ENCODE peak calls at places on chromosomes 11 and 22, in four cellular contexts. G is keratinocyte, S is pancreas, Q is heart right ventricle. M is an unnamed sample.
A peak's percentile ranks its signal among the peaks of the same experiment; 100 is the strongest.

GRCh38 chr11:2704356-2704755 is 4.6 kb upstream of the KCNQ1OT1 start:
- DNase-seq in G (no peak), S (no peak), Q (no peak), M (no peak)

GRCh38 chr22:23782649-23783048 is 4.1 kb upstream of the SMARCB1 start:
- DNase-seq in G (no peak), S (no peak), Q (no peak), M (no peak)

GRCh38 chr22:45438364-45438763 is 24.9 kb downstream of the RIBC2 start:
- DNase-seq in G (no peak), S (no peak), Q (no peak), M (no peak)

GRCh38 chr11:10887307-10887706 is 29.5 kb upstream of the ZBED5 start:
- DNase-seq in G (no peak), S (no peak), Q (no peak), M (no peak)

GRCh38 chr22:23219787-23220484 is 39.6 kb downstream of the BCR start:
- DNase-seq in G (no peak), S (peak; percentile 59), Q (no peak), M (peak; percentile 87)

GRCh38 chr11:121341609-121342008 is 49.0 kb downstream of the SC5D start:
- DNase-seq in G (no peak), S (no peak), Q (no peak), M (peak; percentile 33)

GRCh38 chr22:38230108-38230825 is 28.5 kb downstream of the MAFF start:
- DNase-seq in G (no peak), S (no peak), Q (peak; percentile 43), M (peak; percentile 66)

GRCh38 chr11:88384678-88385015 is 47.1 kb upstream of the CTSC start:
- DNase-seq in G (no peak), S (no peak), Q (no peak), M (no peak)

GRCh38 chr11:129973809-129974208 is 28.8 kb downstream of the PRDM10 start:
- DNase-seq in G (no peak), S (no peak), Q (peak; percentile 25), M (no peak)

GRCh38 chr22:49116021-49116420 is 711.7 kb downstream of the BRD1 start:
- DNase-seq in G (no peak), S (no peak), Q (no peak), M (no peak)

GRCh38 chr22:35315855-35316745 is 16.4 kb downstream of the TOM1 start:
- DNase-seq in G (no peak), S (no peak), Q (peak; percentile 68), M (no peak)

GRCh38 chr11:119721129-119722120 is 7.6 kb downstream of the NECTIN1 start:
- DNase-seq in G (no peak), S (peak; percentile 70), Q (peak; percentile 64), M (no peak)

GRCh38 chr11:124761301-124762021 is 629 bp downstream of the ESAM start:
- DNase-seq in G (no peak), S (no peak), Q (peak; percentile 81), M (peak; percentile 48)

GRCh38 chr11:10019906-10020682 is 273.9 kb downstream of the SBF2 start:
- DNase-seq in G (no peak), S (no peak), Q (peak; percentile 13), M (no peak)

GRCh38 chr11:116869610-116870009 is 32.2 kb upstream of the APOA1 start:
- DNase-seq in G (no peak), S (no peak), Q (no peak), M (no peak)
- TF ChIP-seq CTCF in G (no peak), S (no peak), Q (no peak), M (no peak)

DNA sequence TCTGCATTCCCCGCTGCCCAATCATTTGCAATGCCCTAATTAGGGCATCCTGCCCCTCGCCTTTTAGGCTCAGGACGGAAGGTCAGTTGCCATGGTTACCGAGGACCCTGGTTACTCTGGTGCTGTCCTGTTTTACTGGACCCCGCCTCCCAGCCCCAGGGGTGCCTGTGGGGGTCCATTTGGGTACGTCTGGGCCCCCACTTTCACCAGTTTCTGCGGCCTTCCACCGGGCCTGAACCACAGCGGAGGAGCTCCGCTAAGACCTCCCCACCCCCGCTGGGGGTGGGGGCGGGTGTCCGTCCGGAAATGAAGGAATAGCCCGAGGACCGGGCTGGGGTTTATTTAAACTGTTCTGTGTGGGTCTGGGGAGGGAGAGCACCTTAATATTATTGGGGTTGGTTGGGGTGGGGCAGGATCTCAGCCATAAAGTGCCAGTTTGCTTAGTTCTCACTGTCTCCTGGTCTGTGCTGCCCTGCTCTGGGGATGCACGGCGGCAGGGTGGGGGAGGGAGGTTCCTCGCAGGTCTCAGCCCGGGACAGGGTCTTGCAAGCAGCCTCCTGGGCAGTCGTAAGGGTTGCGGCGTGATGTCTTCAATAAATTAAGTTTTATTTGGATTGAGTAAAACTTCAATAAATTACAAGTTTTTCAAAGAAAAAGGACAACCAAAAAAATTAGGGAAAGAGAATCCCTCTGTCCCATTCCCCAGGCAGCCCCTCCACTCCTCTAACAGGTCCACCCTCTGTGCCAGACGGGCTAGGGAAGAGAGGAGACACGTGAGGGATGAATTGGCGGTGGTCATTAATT is 5.3 kb downstream of the PHOX2A start:
- DNase-seq in G (no peak), S (peak; percentile 53), Q (peak; percentile 6), M (no peak)
- TF ChIP-seq CTCF in G (no peak), S (no peak), Q (no peak), M (no peak)

GRCh38 chr11:65376138-65376713 is 6.2 kb downstream of the SLC25A45 start:
- DNase-seq in G (no peak), S (no peak), Q (no peak), M (no peak)

GRCh38 chr11:65378928-65379638 is 3.4 kb downstream of the SLC25A45 start:
- DNase-seq in G (no peak), S (no peak), Q (no peak), M (no peak)

GRCh38 chr11:65378208-65378927 is 4.1 kb downstream of the SLC25A45 start:
- DNase-seq in G (no peak), S (no peak), Q (no peak), M (peak; percentile 23)

GRCh38 chr11:65377036-65377435 is 5.4 kb downstream of the SLC25A45 start:
- DNase-seq in G (no peak), S (no peak), Q (no peak), M (no peak)

DNA sequence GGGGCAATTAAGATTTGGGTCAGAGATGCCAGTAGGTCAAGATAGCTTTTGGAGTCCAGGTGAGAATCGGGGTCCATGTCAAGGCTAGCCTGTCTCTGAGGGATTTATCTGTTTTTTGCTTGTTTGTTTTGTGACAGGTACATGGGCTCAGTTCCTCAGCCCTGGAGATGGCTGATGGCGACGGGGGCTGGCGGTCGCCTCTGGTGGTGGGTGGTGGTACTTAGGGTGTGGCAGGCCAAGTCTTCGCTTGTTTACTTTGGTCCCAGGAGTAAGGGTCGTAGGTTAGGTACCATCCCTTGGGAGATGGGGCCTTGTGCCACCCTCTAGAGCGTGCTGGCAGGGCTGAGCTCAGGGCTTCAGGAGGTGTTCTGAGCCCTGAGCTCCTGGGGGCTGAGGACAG is 4.7 kb downstream of the SLC25A45 start:
- DNase-seq in G (no peak), S (no peak), Q (no peak), M (no peak)
- TF ChIP-seq CTCF in G (no peak), S (no peak), Q (no peak), M (no peak)

DNA sequence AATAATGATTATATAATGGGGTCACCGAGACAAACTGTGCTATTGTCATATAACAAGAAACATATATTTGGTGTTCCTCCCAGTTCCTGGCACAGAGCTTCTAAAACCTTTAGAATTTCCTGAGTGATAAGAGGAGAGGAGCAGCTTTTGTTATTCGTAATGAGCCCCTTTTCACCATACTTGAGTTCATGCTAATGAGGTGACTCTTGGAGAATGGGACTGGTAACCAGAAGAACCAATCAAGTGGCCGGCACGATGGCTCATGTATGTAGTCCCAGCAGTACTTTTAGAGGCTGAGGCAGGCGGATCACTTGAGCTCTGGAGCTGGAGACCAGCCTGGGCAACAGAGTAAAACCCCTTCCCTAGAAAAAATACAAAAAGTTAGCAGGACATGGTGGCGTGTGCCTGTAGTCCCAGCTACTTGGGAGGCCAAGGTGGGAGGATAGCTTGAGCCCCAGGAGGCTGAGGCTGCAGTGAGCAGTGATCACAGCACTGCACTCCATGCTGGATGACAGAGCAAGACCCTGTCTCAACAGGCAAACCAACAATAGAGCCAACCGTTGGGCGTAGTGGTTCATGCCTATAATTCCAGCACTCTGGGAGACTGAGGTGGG is 62.7 kb upstream of the FTH1 start:
- DNase-seq in G (no peak), S (no peak), Q (no peak), M (no peak)
- TF ChIP-seq CTCF in G (no peak), S (no peak), Q (no peak), M (no peak)

DNA sequence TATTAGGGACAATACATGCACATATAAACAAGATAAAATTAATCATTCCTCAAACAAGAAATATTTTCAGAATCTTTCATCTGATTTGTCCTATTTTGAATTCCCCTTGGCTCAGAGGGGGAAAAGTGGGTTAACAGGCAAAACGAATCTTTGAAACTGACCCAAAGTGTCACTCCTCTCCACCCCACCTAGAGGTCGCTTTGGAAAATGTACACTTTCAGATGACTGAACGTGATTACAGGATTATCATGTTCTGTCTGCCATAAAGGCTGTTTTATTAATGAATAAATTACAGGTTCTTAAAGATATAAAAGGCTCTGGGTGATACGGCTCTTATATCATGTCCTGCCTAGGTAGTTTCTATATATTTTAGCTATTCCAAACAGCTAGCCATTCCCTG is 1735.0 kb downstream of the LRRC4C start:
- DNase-seq in G (no peak), S (no peak), Q (no peak), M (no peak)
- TF ChIP-seq CTCF in G (no peak), S (no peak), Q (no peak), M (no peak)